ENCODE peak calls at places on chromosomes 3 and 15, in four cellular contexts. One of them, this sample, is unnamed.

GRCh38 chr3:127043041-127043641 is 60.2 kb downstream of the PLXNA1 start:
- DNase-seq in germinal center: no peak
- DNase-seq in body of pancreas: peak
- DNase-seq in hepatic stellate cell: no peak
- DNase-seq in this sample: no peak

GRCh38 chr3:43768594-43768993 is 77.9 kb downstream of the ABHD5 start:
- DNase-seq in body of pancreas: no peak
- DNase-seq in germinal center: no peak
- DNase-seq in hepatic stellate cell: no peak
- DNase-seq in this sample: no peak

GRCh38 chr3:23202203-23202920 is 765 bp upstream of the UBE2E2 start:
- DNase-seq in germinal center: no peak
- DNase-seq in body of pancreas: no peak
- DNase-seq in hepatic stellate cell: no peak
- DNase-seq in this sample: peak

GRCh38 chr3:18228060-18228459 is 197.1 kb downstream of the SATB1 start:
- DNase-seq in germinal center: peak
- DNase-seq in hepatic stellate cell: no peak
- DNase-seq in body of pancreas: no peak
- DNase-seq in this sample: no peak

GRCh38 chr3:56123487-56123886 is 344.8 kb downstream of the ERC2 start:
- DNase-seq in germinal center: no peak
- DNase-seq in hepatic stellate cell: no peak
- DNase-seq in body of pancreas: no peak
- DNase-seq in this sample: no peak

GRCh38 chr3:123880998-123881561 is 3.1 kb downstream of the MYLK start:
- DNase-seq in body of pancreas: no peak
- DNase-seq in hepatic stellate cell: peak
- DNase-seq in germinal center: no peak
- DNase-seq in this sample: peak

GRCh38 chr15:98413973-98414546 is 234.3 kb upstream of the IGF1R start:
- DNase-seq in hepatic stellate cell: no peak
- DNase-seq in body of pancreas: no peak
- DNase-seq in germinal center: no peak
- DNase-seq in this sample: no peak

GRCh38 chr15:38545179-38545578 is 19.4 kb downstream of the RASGRP1 start:
- DNase-seq in germinal center: no peak
- DNase-seq in hepatic stellate cell: no peak
- DNase-seq in body of pancreas: no peak
- DNase-seq in this sample: no peak